ENCODE peak calls at places on chromosomes 6 and 20, in eight cellular contexts. Z, W, N, S, R, Q, K and A are unnamed samples.

GRCh38 chr6:71419954-71420692 is 131.5 kb downstream of the OGFRL1 start:
- DNase-seq in Z (peak), W (peak), N (peak), S (no peak), R (peak), Q (peak), K (peak), A (no peak)

GRCh38 chr6:117156701-117157100 is 108.7 kb upstream of the VGLL2 start:
- DNase-seq in Z (no peak), W (no peak), N (no peak), S (no peak), R (no peak), Q (no peak), K (no peak), A (no peak)

GRCh38 chr6:55528624-55529023 is 50.4 kb downstream of the HMGCLL1 start:
- DNase-seq in Z (no peak), W (no peak), N (no peak), S (peak), R (peak), Q (peak), K (no peak), A (peak)

GRCh38 chr6:88953550-88954386 is 9.7 kb downstream of the RNGTT start:
- DNase-seq in Z (no peak), W (no peak), N (no peak), S (no peak), R (no peak), Q (no peak), K (no peak), A (no peak)

GRCh38 chr20:57714409-57715267 is 4.8 kb upstream of the PMEPA1 start:
- DNase-seq in Z (peak), W (no peak), N (no peak), S (peak), R (no peak), Q (no peak), K (no peak), A (no peak)

GRCh38 chr6:63859520-63859919 is 223.9 kb downstream of the PHF3 start:
- DNase-seq in Z (no peak), W (no peak), N (no peak), S (no peak), R (no peak), Q (no peak), K (no peak), A (no peak)

GRCh38 chr20:13855613-13856012 is 70.8 kb downstream of the NDUFAF5 start:
- DNase-seq in Z (no peak), W (no peak), N (no peak), S (no peak), R (no peak), Q (no peak), K (no peak), A (peak)

GRCh38 chr6:154984146-154984545 is 11.0 kb upstream of the TIAM2 start:
- DNase-seq in Z (no peak), W (no peak), N (no peak), S (peak), R (no peak), Q (no peak), K (no peak), A (no peak)

GRCh38 chr20:61497029-61497627 is 245.1 kb downstream of the CDH4 start:
- DNase-seq in Z (no peak), W (no peak), N (no peak), S (no peak), R (no peak), Q (no peak), K (no peak), A (no peak)

GRCh38 chr6:163728442-163729126 is 314.1 kb downstream of the QKI start:
- DNase-seq in Z (no peak), W (no peak), N (no peak), S (no peak), R (no peak), Q (no peak), K (no peak), A (no peak)

GRCh38 chr6:28139860-28140500 is 1.7 kb upstream of the ZKSCAN8 start:
- DNase-seq in Z (no peak), W (no peak), N (no peak), S (no peak), R (peak), Q (no peak), K (no peak), A (no peak)

GRCh38 chr6:90000864-90001731 is 106.8 kb downstream of the GJA10 start:
- DNase-seq in Z (no peak), W (no peak), N (no peak), S (no peak), R (peak), Q (peak), K (no peak), A (no peak)

GRCh38 chr6:9316831-9317230 is 881.5 kb upstream of the SLC35B3 start:
- DNase-seq in Z (no peak), W (no peak), N (no peak), S (no peak), R (no peak), Q (no peak), K (no peak), A (no peak)

GRCh38 chr20:49964964-49965780 is 17.6 kb upstream of the SNAI1 start:
- DNase-seq in Z (no peak), W (no peak), N (no peak), S (peak), R (peak), Q (peak), K (no peak), A (peak)

GRCh38 chr6:38282911-38283310 is 356.8 kb downstream of the BTBD9 start:
- DNase-seq in Z (no peak), W (no peak), N (no peak), S (no peak), R (no peak), Q (no peak), K (no peak), A (no peak)

GRCh38 chr6:163284151-163284550 is 130.4 kb upstream of the QKI start:
- DNase-seq in Z (no peak), W (no peak), N (no peak), S (peak), R (no peak), Q (no peak), K (no peak), A (no peak)

GRCh38 chr6:392441-393390 is 1.2 kb downstream of the IRF4 start:
- DNase-seq in Z (no peak), W (no peak), N (no peak), S (no peak), R (no peak), Q (peak), K (no peak), A (no peak)

GRCh38 chr20:14582855-14583254 is 245.4 kb upstream of the FLRT3 start:
- DNase-seq in Z (no peak), W (no peak), N (no peak), S (no peak), R (no peak), Q (no peak), K (no peak), A (no peak)

GRCh38 chr6:141682391-141682790 is 450.3 kb upstream of the GJE1 start:
- DNase-seq in Z (no peak), W (no peak), N (no peak), S (no peak), R (no peak), Q (no peak), K (no peak), A (no peak)

GRCh38 chr6:110491299-110491643 is 14.9 kb upstream of the SLC22A16 start:
- DNase-seq in Z (no peak), W (no peak), N (no peak), S (no peak), R (no peak), Q (no peak), K (no peak), A (no peak)

GRCh38 chr6:82761674-82762345 is 303.8 kb downstream of the UBE3D start:
- DNase-seq in Z (no peak), W (no peak), N (no peak), S (peak), R (no peak), Q (no peak), K (no peak), A (no peak)

GRCh38 chr6:10276888-10277287 is 138.0 kb downstream of the TFAP2A start:
- DNase-seq in Z (no peak), W (no peak), N (no peak), S (no peak), R (no peak), Q (peak), K (no peak), A (no peak)

GRCh38 chr6:31354248-31354647 is 2.7 kb downstream of the HLA-B start:
- DNase-seq in Z (no peak), W (no peak), N (no peak), S (no peak), R (no peak), Q (no peak), K (no peak), A (no peak)

GRCh38 chr6:143187173-143187908 is 126.7 kb downstream of the AIG1 start:
- DNase-seq in Z (no peak), W (no peak), N (no peak), S (peak), R (no peak), Q (no peak), K (no peak), A (no peak)

GRCh38 chr6:42782689-42783176 is 881 bp downstream of the BICRAL start:
- DNase-seq in Z (no peak), W (peak), N (peak), S (peak), R (peak), Q (peak), K (peak), A (peak)
- H3K27ac ChIP-seq in Z (peak), W (peak), N (peak), S (peak), R (peak), Q (peak), K (peak), A (peak)

DNA sequence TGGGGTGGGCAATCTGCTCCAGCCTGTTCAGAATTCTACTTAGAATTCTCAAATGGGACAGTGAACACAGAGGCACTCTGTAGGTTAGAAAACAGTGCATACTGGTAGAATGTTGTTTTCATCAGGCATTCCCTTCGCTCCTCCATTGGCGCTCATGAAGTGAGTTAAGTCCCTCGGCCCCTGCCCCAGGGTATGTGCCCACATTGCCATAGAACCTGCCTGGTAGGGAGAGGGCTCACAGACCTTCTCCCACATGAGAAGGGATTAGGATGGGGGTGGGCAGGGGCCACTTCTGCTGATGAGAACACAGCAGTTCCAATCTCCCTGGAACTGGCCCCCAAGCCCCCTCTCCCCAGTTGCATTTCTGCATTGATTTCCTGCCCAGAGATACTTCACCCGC is 112.4 kb downstream of the LY86 start:
- DNase-seq in Z (no peak), W (no peak), N (no peak), S (no peak), R (no peak), Q (no peak), K (no peak), A (no peak)
- H3K27ac ChIP-seq in Z (no peak), W (peak), N (no peak), S (no peak), R (peak), Q (no peak), K (no peak), A (no peak)

GRCh38 chr6:44474643-44475042 is 87.1 kb downstream of the CDC5L start:
- DNase-seq in Z (no peak), W (no peak), N (no peak), S (no peak), R (no peak), Q (no peak), K (no peak), A (no peak)
- H3K27ac ChIP-seq in Z (no peak), W (no peak), N (no peak), S (no peak), R (no peak), Q (no peak), K (no peak), A (no peak)

GRCh38 chr6:169292340-169293124 is 38.9 kb upstream of the THBS2 start:
- DNase-seq in Z (no peak), W (no peak), N (no peak), S (peak), R (no peak), Q (no peak), K (peak), A (no peak)
- H3K27ac ChIP-seq in Z (no peak), W (peak), N (no peak), S (peak), R (no peak), Q (no peak), K (no peak), A (no peak)